ENCODE peak calls at places on chromosomes 3 and 15, in seven cellular contexts. I is fibroblast of the aortic adventitia; J is T-helper 1 cell; T is HuH-7; V is heart left ventricle; L is left colon; S is stimulated activated naive CD4-positive, alpha-beta T cell treated with Interleukin-2 at 50 U/mL for 16 hours. U is an unnamed sample.

GRCh38 chr3:38519651-38520050 is 23.5 kb downstream of the EXOG start:
- DNase-seq in V (no peak), T (no peak), J (peak), L (no peak), I (no peak), S (no peak), U (no peak)

GRCh38 chr3:49013738-49014660 is 4.4 kb downstream of the DALRD3 start:
- DNase-seq in L (peak), V (no peak), T (peak), S (peak), J (peak), I (no peak), U (peak)

GRCh38 chr3:7144696-7145308 is 283.9 kb downstream of the GRM7 start:
- DNase-seq in T (peak), I (no peak), J (no peak), V (no peak), L (no peak), S (no peak), U (no peak)

GRCh38 chr3:37590328-37591079 is 271.2 kb upstream of the CTDSPL start:
- DNase-seq in T (no peak), V (peak), S (no peak), J (no peak), I (peak), L (peak), U (peak)

GRCh38 chr3:136954246-136954645 is 3.5 kb upstream of the IL20RB start:
- DNase-seq in S (no peak), T (no peak), V (no peak), J (no peak), L (no peak), I (no peak), U (no peak)

GRCh38 chr15:62067448-62068044 is 769 bp downstream of the C2CD4A start:
- DNase-seq in S (peak), I (no peak), T (no peak), V (peak), J (peak), L (peak), U (peak)

GRCh38 chr3:16460886-16461285 is 52.6 kb downstream of the RFTN1 start:
- DNase-seq in L (no peak), S (no peak), V (no peak), T (no peak), I (no peak), J (no peak), U (no peak)

GRCh38 chr3:30658328-30659052 is 52.1 kb downstream of the TGFBR2 start:
- DNase-seq in L (no peak), I (peak), T (no peak), S (peak), J (peak), V (peak), U (no peak)

GRCh38 chr3:16382852-16383251 is 117.8 kb downstream of the OXNAD1 start:
- DNase-seq in I (no peak), J (no peak), S (no peak), V (no peak), T (no peak), L (no peak), U (no peak)

GRCh38 chr3:39809181-39809994 is at the start of gene MYRIP:
- DNase-seq in I (peak), J (no peak), T (peak), V (peak), S (no peak), L (peak), U (peak)

GRCh38 chr15:71456812-71457211 is 341.5 kb downstream of the THSD4 start:
- DNase-seq in L (no peak), V (no peak), J (no peak), S (no peak), T (no peak), I (no peak), U (no peak)

GRCh38 chr15:84603630-84604379 is 3.0 kb downstream of the ZSCAN2 start:
- DNase-seq in T (no peak), I (no peak), S (no peak), J (no peak), V (no peak), L (no peak), U (no peak)

GRCh38 chr3:109275702-109276293 is 40.5 kb downstream of the DPPA2 start:
- DNase-seq in J (no peak), V (no peak), L (peak), S (no peak), I (peak), T (peak), U (peak)

GRCh38 chr3:10706156-10707088 is 109.6 kb upstream of the SLC6A11 start:
- DNase-seq in S (no peak), J (no peak), T (peak), V (no peak), I (no peak), L (no peak), U (no peak)

GRCh38 chr3:103794656-103795055 is 1359.8 kb downstream of the ZPLD1 start:
- DNase-seq in V (no peak), I (no peak), J (no peak), L (no peak), T (peak), S (no peak), U (no peak)

GRCh38 chr3:78707094-78707493 is 1060.7 kb downstream of the ROBO1 start:
- DNase-seq in V (no peak), J (no peak), S (no peak), I (no peak), L (no peak), T (no peak), U (no peak)

GRCh38 chr3:126487151-126487771 is 11.6 kb upstream of the ZXDC start:
- DNase-seq in T (no peak), L (no peak), I (no peak), S (no peak), V (peak), J (peak), U (no peak)

GRCh38 chr3:71695000-71695482 is 30.2 kb downstream of the EIF4E3 start:
- DNase-seq in I (no peak), S (no peak), J (no peak), V (no peak), T (peak), L (peak), U (no peak)

GRCh38 chr3:63478962-63479660 is 173.4 kb upstream of the SNTN start:
- DNase-seq in J (no peak), V (no peak), L (no peak), S (no peak), I (peak), T (no peak), U (no peak)